ENCODE peak calls at places on chromosome 6, in seven cellular contexts. U is upper lobe of right lung; O is left ventricle myocardium inferior; H is CD8-positive, alpha-beta T cell; M is psoas muscle; T is brain microvascular endothelial cell; S is PC-3. A is an unnamed sample.

GRCh38 chr6:155155787-155156447 is 107.9 kb upstream of the CLDN20 start:
- DNase-seq in M (no peak), S (peak), O (no peak), T (no peak), H (no peak), U (no peak), A (no peak)

GRCh38 chr6:31158863-31159855 is 770 bp downstream of the TCF19 start:
- DNase-seq in M (no peak), O (no peak), U (no peak), S (peak), H (peak), T (peak), A (no peak)

GRCh38 chr6:29834564-29835436 is 7.2 kb downstream of the HLA-G start:
- DNase-seq in T (no peak), O (no peak), M (peak), H (peak), S (peak), U (no peak), A (no peak)

GRCh38 chr6:157244175-157244574 is 79.1 kb downstream of the TMEM242 start:
- DNase-seq in O (no peak), M (no peak), H (no peak), T (peak), S (no peak), U (no peak), A (peak)

GRCh38 chr6:151805286-151805840 is 2.1 kb upstream of the ESR1 start:
- DNase-seq in U (no peak), O (peak), M (peak), T (no peak), S (no peak), H (no peak), A (no peak)

GRCh38 chr6:37239950-37240713 is 17.4 kb upstream of the TBC1D22B start:
- DNase-seq in M (peak), O (peak), S (peak), H (peak), T (peak), U (peak), A (peak)

GRCh38 chr6:135555550-135555949 is 58.0 kb upstream of the AHI1 start:
- DNase-seq in T (no peak), O (no peak), H (no peak), S (no peak), M (no peak), U (no peak), A (no peak)

GRCh38 chr6:35727935-35728662 is 8.7 kb upstream of the ARMC12 start:
- DNase-seq in O (peak), U (peak), T (peak), S (peak), H (peak), M (peak), A (peak)

GRCh38 chr6:136656121-136656520 is 105.9 kb upstream of the MAP7 start:
- DNase-seq in U (no peak), T (no peak), S (no peak), H (no peak), O (no peak), M (no peak), A (no peak)

GRCh38 chr6:21441386-21441785 is 152.2 kb upstream of the SOX4 start:
- DNase-seq in M (no peak), T (peak), O (no peak), S (no peak), H (no peak), U (no peak), A (no peak)

GRCh38 chr6:99002826-99003225 is 55.1 kb upstream of the FBXL4 start:
- DNase-seq in U (no peak), T (no peak), M (no peak), S (no peak), H (no peak), O (no peak), A (no peak)

GRCh38 chr6:2524090-2524489 is 226.6 kb downstream of the MYLK4 start:
- DNase-seq in M (no peak), H (no peak), O (no peak), U (no peak), S (peak), T (no peak), A (no peak)
- TF ChIP-seq CTCF in M (no peak), H (no peak), O (no peak), U (peak), S (peak), T (peak), A (no peak)

GRCh38 chr6:45462190-45463134 is 84.7 kb upstream of the SUPT3H start:
- DNase-seq in S (no peak), U (no peak), O (no peak), H (no peak), T (no peak), M (no peak), A (no peak)
- H3K4me3 ChIP-seq in S (no peak), U (no peak), O (no peak), H (no peak), T (no peak), M (no peak), A (no peak)

DNA sequence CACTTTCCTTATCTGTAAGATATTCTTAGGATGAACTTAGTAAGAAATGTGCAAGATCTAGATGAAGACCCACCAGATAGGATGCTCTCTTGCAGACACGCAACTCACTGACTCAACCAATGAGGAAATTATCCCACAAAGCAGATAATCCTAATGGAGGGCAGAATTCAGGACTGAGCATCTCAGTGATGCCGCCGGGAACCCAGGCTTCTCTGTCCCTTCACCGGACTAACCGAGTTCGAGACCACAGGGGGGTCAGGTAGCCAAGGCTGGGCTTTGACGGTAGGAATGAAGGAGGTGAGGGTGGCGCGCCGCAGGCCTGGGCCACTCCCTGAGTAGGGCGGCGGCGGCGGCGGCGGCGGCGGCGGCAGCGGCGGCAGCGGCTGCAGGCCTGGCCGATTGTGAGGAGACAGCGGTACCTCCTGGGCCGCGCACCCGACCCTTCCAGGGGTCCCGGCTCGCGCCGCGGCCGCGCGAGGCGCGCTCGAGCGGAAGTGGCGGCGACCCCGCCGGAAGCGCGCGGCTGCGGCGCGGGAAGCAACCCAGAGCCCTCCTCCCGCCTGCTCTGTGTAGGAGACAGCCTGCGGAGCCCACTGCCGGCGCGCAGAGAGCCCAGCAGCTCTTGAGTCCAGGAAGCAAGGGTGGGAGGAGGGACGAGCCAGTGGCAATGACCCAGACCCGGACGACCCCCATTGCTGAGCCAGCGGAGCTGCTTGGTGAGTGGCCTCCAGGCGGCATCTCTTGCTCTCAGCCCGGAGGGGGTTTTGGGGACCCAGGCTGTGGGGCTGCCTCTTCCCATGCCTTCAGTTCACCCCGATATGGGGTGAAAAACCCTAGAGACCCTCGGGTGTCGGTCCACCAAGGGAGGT is at the start of gene KHDC1:
- DNase-seq in S (peak), U (peak), H (peak), T (peak), M (peak), O (peak), A (peak)
- TF ChIP-seq CTCF in S (no peak), U (peak), H (no peak), T (peak), M (no peak), O (no peak), A (no peak)

DNA sequence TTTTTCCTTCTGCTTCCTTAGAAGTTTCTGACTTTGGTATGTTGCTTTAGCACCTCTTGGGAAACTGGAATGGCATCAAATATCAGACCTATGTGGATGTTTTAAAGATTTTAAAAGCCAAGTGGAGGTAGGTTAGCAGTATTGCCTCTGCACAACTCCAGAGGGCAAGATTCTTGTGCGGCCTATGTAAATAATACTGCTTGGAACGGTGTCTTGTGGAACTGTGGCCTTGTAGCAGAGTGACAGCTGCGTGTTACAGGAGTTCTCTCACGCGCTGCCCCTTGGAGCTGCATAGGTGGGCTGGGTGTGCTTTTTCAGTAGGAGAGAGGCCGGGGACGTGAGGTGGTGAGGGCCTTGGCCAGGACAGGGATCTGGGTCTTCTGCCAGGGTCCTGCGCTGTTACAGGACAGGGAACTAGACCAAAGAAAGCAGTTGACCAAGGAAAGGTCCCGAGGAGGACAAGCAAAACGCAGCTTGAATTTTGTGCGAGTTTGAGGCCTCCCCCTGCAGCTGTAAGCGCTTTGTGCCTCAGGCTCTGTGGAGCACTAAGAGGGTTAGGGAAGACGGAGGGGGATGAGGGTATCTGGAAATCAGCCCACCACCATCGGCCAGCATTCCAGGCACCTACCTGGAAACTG is 1.5 kb downstream of the TMEM181 start:
- DNase-seq in M (no peak), H (no peak), U (no peak), T (no peak), S (no peak), O (no peak), A (no peak)
- H3K4me3 ChIP-seq in M (peak), H (peak), U (peak), T (peak), S (peak), O (peak), A (peak)

GRCh38 chr6:68633654-68634502 is 1.2 kb upstream of the ADGRB3 start:
- DNase-seq in U (no peak), M (no peak), S (no peak), T (no peak), H (no peak), O (no peak), A (no peak)

GRCh38 chr6:68632620-68633195 is 2.4 kb upstream of the ADGRB3 start:
- DNase-seq in H (no peak), S (no peak), M (no peak), O (no peak), T (no peak), U (no peak), A (no peak)

GRCh38 chr6:68635412-68635705 is 277 bp downstream of the ADGRB3 start:
- DNase-seq in S (no peak), T (no peak), O (no peak), M (no peak), U (no peak), H (no peak), A (no peak)

GRCh38 chr6:68635706-68636513 is 828 bp downstream of the ADGRB3 start:
- DNase-seq in M (peak), O (peak), U (peak), T (peak), S (no peak), H (no peak), A (no peak)

GRCh38 chr6:68634503-68635411 is at the start of gene ADGRB3:
- DNase-seq in M (peak), T (peak), S (peak), U (peak), O (peak), H (no peak), A (no peak)
- TF ChIP-seq CTCF in M (no peak), T (peak), S (no peak), U (peak), O (peak), H (no peak), A (no peak)

GRCh38 chr6:43579171-43579570 is 3.2 kb downstream of the POLH start:
- DNase-seq in M (no peak), S (no peak), H (no peak), O (no peak), T (peak), U (no peak), A (no peak)
- H3K4me3 ChIP-seq in M (no peak), S (no peak), H (no peak), O (no peak), T (no peak), U (no peak), A (peak)

A was measured in AG04449.